ENCODE peak calls at places on chromosomes 12 and 14, in ten cellular contexts. One of them, this sample, is unnamed.

GRCh38 chr12:120713861-120714482 is 3.7 kb downstream of the UNC119B start:
- DNase-seq in gastrocnemius medialis: peak
- DNase-seq in activated naive CD8-positive, alpha-beta T cell treated with anti-CD3 and anti-CD28 coated beads, Interleukin-2, amount 10 ng/mL, durations not matched to agents 7 days and 5 days: no peak
- DNase-seq in AG10803: peak
- DNase-seq in AG09309: peak
- DNase-seq in kidney glomerular epithelial cell: peak
- DNase-seq in H9: peak
- DNase-seq in AG04450: peak
- DNase-seq in stimulated activated CD8-positive, alpha-beta memory T cell treated with anti-CD3 and anti-CD28 coated beads, Interleukin-7, amount 100 ng/mL, for 4 hours: peak
- DNase-seq in nephron progenitor cell: peak
- DNase-seq in this sample: peak

GRCh38 chr14:99674064-99674650 is 9.9 kb upstream of the CYP46A1 start:
- DNase-seq in AG09309: no peak
- DNase-seq in nephron progenitor cell: no peak
- DNase-seq in AG04450: no peak
- DNase-seq in activated naive CD8-positive, alpha-beta T cell treated with anti-CD3 and anti-CD28 coated beads, Interleukin-2, amount 10 ng/mL, durations not matched to agents 7 days and 5 days: no peak
- DNase-seq in stimulated activated CD8-positive, alpha-beta memory T cell treated with anti-CD3 and anti-CD28 coated beads, Interleukin-7, amount 100 ng/mL, for 4 hours: no peak
- DNase-seq in gastrocnemius medialis: no peak
- DNase-seq in kidney glomerular epithelial cell: no peak
- DNase-seq in H9: no peak
- DNase-seq in AG10803: no peak
- DNase-seq in this sample: no peak

GRCh38 chr14:35565896-35566464 is 32.0 kb downstream of the INSM2 start:
- DNase-seq in stimulated activated CD8-positive, alpha-beta memory T cell treated with anti-CD3 and anti-CD28 coated beads, Interleukin-7, amount 100 ng/mL, for 4 hours: no peak
- DNase-seq in AG10803: no peak
- DNase-seq in activated naive CD8-positive, alpha-beta T cell treated with anti-CD3 and anti-CD28 coated beads, Interleukin-2, amount 10 ng/mL, durations not matched to agents 7 days and 5 days: no peak
- DNase-seq in nephron progenitor cell: no peak
- DNase-seq in H9: no peak
- DNase-seq in kidney glomerular epithelial cell: peak
- DNase-seq in AG09309: no peak
- DNase-seq in gastrocnemius medialis: no peak
- DNase-seq in AG04450: no peak
- DNase-seq in this sample: no peak

GRCh38 chr12:110180591-110181005 is 56.4 kb downstream of the IFT81 start:
- DNase-seq in activated naive CD8-positive, alpha-beta T cell treated with anti-CD3 and anti-CD28 coated beads, Interleukin-2, amount 10 ng/mL, durations not matched to agents 7 days and 5 days: no peak
- DNase-seq in AG10803: peak
- DNase-seq in AG09309: peak
- DNase-seq in stimulated activated CD8-positive, alpha-beta memory T cell treated with anti-CD3 and anti-CD28 coated beads, Interleukin-7, amount 100 ng/mL, for 4 hours: no peak
- DNase-seq in gastrocnemius medialis: no peak
- DNase-seq in H9: no peak
- DNase-seq in nephron progenitor cell: no peak
- DNase-seq in kidney glomerular epithelial cell: peak
- DNase-seq in AG04450: no peak
- DNase-seq in this sample: no peak

GRCh38 chr14:99270491-99271287 is 1.3 kb downstream of the BCL11B start:
- DNase-seq in H9: peak
- DNase-seq in AG10803: no peak
- DNase-seq in kidney glomerular epithelial cell: no peak
- DNase-seq in AG09309: no peak
- DNase-seq in activated naive CD8-positive, alpha-beta T cell treated with anti-CD3 and anti-CD28 coated beads, Interleukin-2, amount 10 ng/mL, durations not matched to agents 7 days and 5 days: peak
- DNase-seq in nephron progenitor cell: peak
- DNase-seq in AG04450: no peak
- DNase-seq in stimulated activated CD8-positive, alpha-beta memory T cell treated with anti-CD3 and anti-CD28 coated beads, Interleukin-7, amount 100 ng/mL, for 4 hours: no peak
- DNase-seq in gastrocnemius medialis: no peak
- DNase-seq in this sample: no peak

GRCh38 chr12:67795235-67795634 is 146.7 kb downstream of the DYRK2 start:
- DNase-seq in stimulated activated CD8-positive, alpha-beta memory T cell treated with anti-CD3 and anti-CD28 coated beads, Interleukin-7, amount 100 ng/mL, for 4 hours: no peak
- DNase-seq in nephron progenitor cell: no peak
- DNase-seq in AG09309: no peak
- DNase-seq in gastrocnemius medialis: no peak
- DNase-seq in kidney glomerular epithelial cell: no peak
- DNase-seq in AG10803: no peak
- DNase-seq in H9: no peak
- DNase-seq in activated naive CD8-positive, alpha-beta T cell treated with anti-CD3 and anti-CD28 coated beads, Interleukin-2, amount 10 ng/mL, durations not matched to agents 7 days and 5 days: no peak
- DNase-seq in AG04450: no peak
- DNase-seq in this sample: peak

GRCh38 chr14:104894331-104895206 is 29.5 kb downstream of the CEP170B start:
- DNase-seq in AG10803: no peak
- DNase-seq in activated naive CD8-positive, alpha-beta T cell treated with anti-CD3 and anti-CD28 coated beads, Interleukin-2, amount 10 ng/mL, durations not matched to agents 7 days and 5 days: no peak
- DNase-seq in kidney glomerular epithelial cell: no peak
- DNase-seq in stimulated activated CD8-positive, alpha-beta memory T cell treated with anti-CD3 and anti-CD28 coated beads, Interleukin-7, amount 100 ng/mL, for 4 hours: no peak
- DNase-seq in H9: no peak
- DNase-seq in AG04450: no peak
- DNase-seq in gastrocnemius medialis: no peak
- DNase-seq in nephron progenitor cell: no peak
- DNase-seq in AG09309: no peak
- DNase-seq in this sample: no peak

GRCh38 chr12:90335561-90335960 is 619.4 kb downstream of the CCER1 start:
- DNase-seq in kidney glomerular epithelial cell: no peak
- DNase-seq in gastrocnemius medialis: no peak
- DNase-seq in H9: no peak
- DNase-seq in AG10803: peak
- DNase-seq in activated naive CD8-positive, alpha-beta T cell treated with anti-CD3 and anti-CD28 coated beads, Interleukin-2, amount 10 ng/mL, durations not matched to agents 7 days and 5 days: no peak
- DNase-seq in stimulated activated CD8-positive, alpha-beta memory T cell treated with anti-CD3 and anti-CD28 coated beads, Interleukin-7, amount 100 ng/mL, for 4 hours: no peak
- DNase-seq in AG09309: no peak
- DNase-seq in nephron progenitor cell: no peak
- DNase-seq in AG04450: no peak
- DNase-seq in this sample: peak

GRCh38 chr12:42180990-42181611 is 36.4 kb upstream of the GXYLT1 start:
- DNase-seq in AG09309: no peak
- DNase-seq in AG04450: no peak
- DNase-seq in activated naive CD8-positive, alpha-beta T cell treated with anti-CD3 and anti-CD28 coated beads, Interleukin-2, amount 10 ng/mL, durations not matched to agents 7 days and 5 days: no peak
- DNase-seq in nephron progenitor cell: no peak
- DNase-seq in AG10803: peak
- DNase-seq in stimulated activated CD8-positive, alpha-beta memory T cell treated with anti-CD3 and anti-CD28 coated beads, Interleukin-7, amount 100 ng/mL, for 4 hours: no peak
- DNase-seq in gastrocnemius medialis: no peak
- DNase-seq in kidney glomerular epithelial cell: peak
- DNase-seq in H9: no peak
- DNase-seq in this sample: no peak

GRCh38 chr12:12018454-12018853 is 52.3 kb upstream of the BCL2L14 start:
- DNase-seq in AG09309: no peak
- DNase-seq in nephron progenitor cell: no peak
- DNase-seq in stimulated activated CD8-positive, alpha-beta memory T cell treated with anti-CD3 and anti-CD28 coated beads, Interleukin-7, amount 100 ng/mL, for 4 hours: no peak
- DNase-seq in AG10803: no peak
- DNase-seq in AG04450: no peak
- DNase-seq in kidney glomerular epithelial cell: no peak
- DNase-seq in activated naive CD8-positive, alpha-beta T cell treated with anti-CD3 and anti-CD28 coated beads, Interleukin-2, amount 10 ng/mL, durations not matched to agents 7 days and 5 days: no peak
- DNase-seq in gastrocnemius medialis: no peak
- DNase-seq in H9: no peak
- DNase-seq in this sample: peak

GRCh38 chr12:3107071-3107583 is 29.9 kb downstream of the TSPAN9 start:
- DNase-seq in AG10803: peak
- DNase-seq in AG09309: peak
- DNase-seq in H9: peak
- DNase-seq in stimulated activated CD8-positive, alpha-beta memory T cell treated with anti-CD3 and anti-CD28 coated beads, Interleukin-7, amount 100 ng/mL, for 4 hours: no peak
- DNase-seq in AG04450: no peak
- DNase-seq in nephron progenitor cell: peak
- DNase-seq in kidney glomerular epithelial cell: peak
- DNase-seq in gastrocnemius medialis: no peak
- DNase-seq in activated naive CD8-positive, alpha-beta T cell treated with anti-CD3 and anti-CD28 coated beads, Interleukin-2, amount 10 ng/mL, durations not matched to agents 7 days and 5 days: no peak
- DNase-seq in this sample: peak

GRCh38 chr14:54338696-54339317 is 58.0 kb upstream of the CDKN3 start:
- DNase-seq in AG09309: peak
- DNase-seq in H9: no peak
- DNase-seq in kidney glomerular epithelial cell: peak
- DNase-seq in gastrocnemius medialis: no peak
- DNase-seq in AG04450: peak
- DNase-seq in stimulated activated CD8-positive, alpha-beta memory T cell treated with anti-CD3 and anti-CD28 coated beads, Interleukin-7, amount 100 ng/mL, for 4 hours: no peak
- DNase-seq in activated naive CD8-positive, alpha-beta T cell treated with anti-CD3 and anti-CD28 coated beads, Interleukin-2, amount 10 ng/mL, durations not matched to agents 7 days and 5 days: no peak
- DNase-seq in nephron progenitor cell: no peak
- DNase-seq in AG10803: peak
- DNase-seq in this sample: peak

GRCh38 chr12:90945070-90945649 is 9.8 kb downstream of the CCER1 start:
- DNase-seq in AG10803: peak
- DNase-seq in stimulated activated CD8-positive, alpha-beta memory T cell treated with anti-CD3 and anti-CD28 coated beads, Interleukin-7, amount 100 ng/mL, for 4 hours: no peak
- DNase-seq in activated naive CD8-positive, alpha-beta T cell treated with anti-CD3 and anti-CD28 coated beads, Interleukin-2, amount 10 ng/mL, durations not matched to agents 7 days and 5 days: no peak
- DNase-seq in gastrocnemius medialis: no peak
- DNase-seq in AG04450: no peak
- DNase-seq in H9: no peak
- DNase-seq in AG09309: no peak
- DNase-seq in nephron progenitor cell: no peak
- DNase-seq in kidney glomerular epithelial cell: peak
- DNase-seq in this sample: peak

GRCh38 chr12:115598827-115599226 is 678.7 kb downstream of the MED13L start:
- DNase-seq in kidney glomerular epithelial cell: no peak
- DNase-seq in H9: peak
- DNase-seq in AG10803: peak
- DNase-seq in AG04450: no peak
- DNase-seq in stimulated activated CD8-positive, alpha-beta memory T cell treated with anti-CD3 and anti-CD28 coated beads, Interleukin-7, amount 100 ng/mL, for 4 hours: no peak
- DNase-seq in activated naive CD8-positive, alpha-beta T cell treated with anti-CD3 and anti-CD28 coated beads, Interleukin-2, amount 10 ng/mL, durations not matched to agents 7 days and 5 days: no peak
- DNase-seq in AG09309: no peak
- DNase-seq in nephron progenitor cell: peak
- DNase-seq in gastrocnemius medialis: no peak
- DNase-seq in this sample: no peak

GRCh38 chr12:50639721-50640120 is 124.2 kb upstream of the ATF1 start:
- DNase-seq in AG04450: no peak
- DNase-seq in activated naive CD8-positive, alpha-beta T cell treated with anti-CD3 and anti-CD28 coated beads, Interleukin-2, amount 10 ng/mL, durations not matched to agents 7 days and 5 days: no peak
- DNase-seq in stimulated activated CD8-positive, alpha-beta memory T cell treated with anti-CD3 and anti-CD28 coated beads, Interleukin-7, amount 100 ng/mL, for 4 hours: no peak
- DNase-seq in AG10803: no peak
- DNase-seq in nephron progenitor cell: no peak
- DNase-seq in gastrocnemius medialis: no peak
- DNase-seq in kidney glomerular epithelial cell: no peak
- DNase-seq in AG09309: no peak
- DNase-seq in H9: no peak
- DNase-seq in this sample: no peak

GRCh38 chr14:50475460-50475859 is 56.9 kb downstream of the MAP4K5 start:
- DNase-seq in nephron progenitor cell: no peak
- DNase-seq in activated naive CD8-positive, alpha-beta T cell treated with anti-CD3 and anti-CD28 coated beads, Interleukin-2, amount 10 ng/mL, durations not matched to agents 7 days and 5 days: no peak
- DNase-seq in kidney glomerular epithelial cell: no peak
- DNase-seq in H9: no peak
- DNase-seq in gastrocnemius medialis: no peak
- DNase-seq in AG09309: no peak
- DNase-seq in AG10803: no peak
- DNase-seq in AG04450: no peak
- DNase-seq in stimulated activated CD8-positive, alpha-beta memory T cell treated with anti-CD3 and anti-CD28 coated beads, Interleukin-7, amount 100 ng/mL, for 4 hours: no peak
- DNase-seq in this sample: peak

GRCh38 chr14:89277229-89277628 is 139.8 kb downstream of the FOXN3 start:
- DNase-seq in stimulated activated CD8-positive, alpha-beta memory T cell treated with anti-CD3 and anti-CD28 coated beads, Interleukin-7, amount 100 ng/mL, for 4 hours: no peak
- DNase-seq in gastrocnemius medialis: no peak
- DNase-seq in nephron progenitor cell: no peak
- DNase-seq in AG04450: no peak
- DNase-seq in kidney glomerular epithelial cell: no peak
- DNase-seq in AG09309: no peak
- DNase-seq in AG10803: no peak
- DNase-seq in activated naive CD8-positive, alpha-beta T cell treated with anti-CD3 and anti-CD28 coated beads, Interleukin-2, amount 10 ng/mL, durations not matched to agents 7 days and 5 days: no peak
- DNase-seq in H9: no peak
- DNase-seq in this sample: no peak

GRCh38 chr14:50055461-50056228 is 60.7 kb downstream of the VCPKMT start:
- DNase-seq in stimulated activated CD8-positive, alpha-beta memory T cell treated with anti-CD3 and anti-CD28 coated beads, Interleukin-7, amount 100 ng/mL, for 4 hours: no peak
- DNase-seq in AG04450: no peak
- DNase-seq in AG10803: no peak
- DNase-seq in kidney glomerular epithelial cell: no peak
- DNase-seq in H9: no peak
- DNase-seq in gastrocnemius medialis: no peak
- DNase-seq in AG09309: no peak
- DNase-seq in nephron progenitor cell: no peak
- DNase-seq in activated naive CD8-positive, alpha-beta T cell treated with anti-CD3 and anti-CD28 coated beads, Interleukin-2, amount 10 ng/mL, durations not matched to agents 7 days and 5 days: no peak
- DNase-seq in this sample: no peak

GRCh38 chr14:92666251-92666650 is 82.2 kb downstream of the LGMN start:
- DNase-seq in stimulated activated CD8-positive, alpha-beta memory T cell treated with anti-CD3 and anti-CD28 coated beads, Interleukin-7, amount 100 ng/mL, for 4 hours: no peak
- DNase-seq in kidney glomerular epithelial cell: no peak
- DNase-seq in gastrocnemius medialis: no peak
- DNase-seq in nephron progenitor cell: no peak
- DNase-seq in AG04450: no peak
- DNase-seq in activated naive CD8-positive, alpha-beta T cell treated with anti-CD3 and anti-CD28 coated beads, Interleukin-2, amount 10 ng/mL, durations not matched to agents 7 days and 5 days: no peak
- DNase-seq in H9: no peak
- DNase-seq in AG10803: no peak
- DNase-seq in AG09309: no peak
- DNase-seq in this sample: no peak